ENCODE peak calls at places on chromosomes 2 and 18, in six cellular contexts. D is fibroblast of lung, O is bronchial epithelial cell, N is astrocyte of the spinal cord, M is cardiac fibroblast, R is body of pancreas. C is an unnamed sample.

GRCh38 chr18:46437019-46437418 is 220.0 kb downstream of the LOXHD1 start:
- DNase-seq in D (no peak), O (no peak), N (no peak), M (no peak), R (no peak), C (no peak)

GRCh38 chr2:232492963-232493700 is 5.5 kb upstream of the ECEL1 start:
- DNase-seq in D (no peak), O (no peak), N (no peak), M (no peak), R (no peak), C (no peak)

GRCh38 chr2:176468471-176468870 is 199.2 kb downstream of the MTX2 start:
- DNase-seq in D (no peak), O (peak), N (no peak), M (no peak), R (no peak), C (no peak)

GRCh38 chr2:11420190-11420589 is 45.8 kb downstream of the E2F6 start:
- DNase-seq in D (no peak), O (no peak), N (no peak), M (no peak), R (no peak), C (no peak)

GRCh38 chr2:235135990-235136561 is 184.3 kb downstream of the SH3BP4 start:
- DNase-seq in D (peak), O (peak), N (peak), M (peak), R (peak), C (peak)

GRCh38 chr18:57533901-57534300 is 52.6 kb downstream of the FECH start:
- DNase-seq in D (no peak), O (no peak), N (no peak), M (no peak), R (no peak), C (no peak)

GRCh38 chr2:216315817-216316603 is 56.3 kb downstream of the MARCHF4 start:
- DNase-seq in D (peak), O (peak), N (peak), M (peak), R (no peak), C (no peak)

GRCh38 chr18:22694954-22695353 is 238.2 kb upstream of the RBBP8 start:
- DNase-seq in D (peak), O (peak), N (peak), M (peak), R (peak), C (no peak)

GRCh38 chr2:220181158-220181557 is 553.7 kb downstream of the SLC4A3 start:
- DNase-seq in D (peak), O (no peak), N (no peak), M (no peak), R (no peak), C (no peak)

GRCh38 chr2:222305510-222306392 is 7.0 kb upstream of the PAX3 start:
- DNase-seq in D (peak), O (no peak), N (peak), M (no peak), R (no peak), C (no peak)

GRCh38 chr2:240581811-240582210 is 4.7 kb upstream of the CAPN10 start:
- DNase-seq in D (no peak), O (no peak), N (no peak), M (no peak), R (no peak), C (no peak)

GRCh38 chr2:240579071-240579762 is 7.3 kb upstream of the CAPN10 start:
- DNase-seq in D (no peak), O (no peak), N (no peak), M (no peak), R (no peak), C (no peak)

GRCh38 chr2:240578488-240578887 is 8.0 kb upstream of the CAPN10 start:
- DNase-seq in D (no peak), O (no peak), N (no peak), M (no peak), R (no peak), C (no peak)

GRCh38 chr2:240578110-240578450 is 8.5 kb upstream of the CAPN10 start:
- DNase-seq in D (no peak), O (no peak), N (no peak), M (no peak), R (no peak), C (no peak)

DNA sequence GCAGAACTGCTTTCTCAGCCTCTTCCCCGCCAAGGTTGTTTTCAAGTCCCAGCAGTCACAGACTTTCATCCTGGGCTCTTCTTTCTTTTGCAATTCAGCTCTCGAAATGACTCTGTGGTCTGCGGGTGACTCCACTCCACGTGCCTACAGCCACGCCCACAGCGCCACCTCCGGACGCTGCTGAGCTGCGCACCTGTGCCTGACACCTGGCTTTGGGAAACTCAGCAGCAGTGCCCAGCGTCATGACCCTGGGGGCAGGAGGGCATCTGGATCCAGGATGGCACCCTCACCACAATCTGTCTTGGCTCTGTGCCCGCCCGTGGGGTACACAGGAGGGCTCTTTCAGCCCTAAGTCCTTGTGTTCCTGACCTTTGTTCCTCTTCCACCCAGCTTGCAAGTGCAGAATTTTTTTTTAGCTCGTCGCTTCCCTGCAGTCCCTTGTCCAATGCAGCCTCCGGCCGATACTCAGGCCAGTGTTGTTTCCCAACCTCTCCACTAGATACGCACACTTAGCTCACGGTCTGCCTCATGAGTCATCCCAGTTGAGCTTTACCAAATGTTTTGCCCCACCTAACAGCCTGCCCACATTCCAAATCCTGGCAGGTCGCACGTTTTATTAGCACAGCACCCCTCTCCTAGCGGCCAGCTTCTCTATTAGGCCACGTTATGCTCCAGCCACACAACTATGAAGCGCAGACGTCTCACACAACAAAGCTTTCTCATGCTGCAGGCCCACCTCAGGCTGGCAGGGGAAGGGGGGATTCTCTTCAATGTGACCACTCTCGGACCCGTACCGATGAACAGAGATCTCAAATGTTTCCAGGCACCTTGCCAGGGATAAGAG is 6.5 kb upstream of the CAPN10 start:
- DNase-seq in D (peak), O (peak), N (peak), M (peak), R (peak), C (peak)
- H3K4me3 ChIP-seq in D (no peak), O (no peak), N (no peak), M (no peak), R (no peak), C (no peak)

DNA sequence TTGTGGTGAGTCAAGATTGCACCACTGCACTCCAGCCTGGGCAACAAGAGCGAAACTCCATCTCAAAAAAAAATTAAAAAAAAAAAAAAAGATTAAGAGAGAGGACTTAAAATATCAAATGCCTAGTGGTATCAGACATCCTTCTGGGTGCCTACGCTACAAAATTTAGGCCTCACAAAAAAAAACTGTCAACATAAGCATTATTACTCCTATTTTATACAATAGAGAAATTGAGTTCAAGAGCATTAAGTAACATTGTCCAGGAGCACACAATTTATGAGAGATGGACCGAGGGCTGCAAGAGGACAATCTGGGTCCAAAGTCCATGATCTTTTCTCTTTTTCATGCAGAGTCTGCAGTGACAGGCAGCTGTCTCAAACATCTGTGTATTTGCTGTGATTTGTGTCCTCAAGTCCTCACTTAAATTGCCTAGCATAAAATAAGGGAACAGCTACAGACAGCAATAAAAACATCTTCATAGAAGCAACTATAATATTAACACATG is 62.4 kb downstream of the OSR1 start:
- DNase-seq in D (no peak), O (no peak), N (no peak), M (no peak), R (no peak), C (no peak)
- H3K4me3 ChIP-seq in D (no peak), O (no peak), N (no peak), M (no peak), R (no peak), C (no peak)

GRCh38 chr2:181685150-181685688 is 4.9 kb upstream of the NEUROD1 start:
- DNase-seq in D (peak), O (peak), N (no peak), M (peak), R (no peak), C (no peak)
- H3K4me3 ChIP-seq in D (no peak), O (no peak), N (no peak), M (no peak), R (no peak), C (no peak)

GRCh38 chr2:28420717-28421116 is 28.1 kb downstream of the FOSL2 start:
- DNase-seq in D (no peak), O (no peak), N (no peak), M (no peak), R (no peak), C (no peak)
- H3K4me3 ChIP-seq in D (no peak), O (no peak), N (no peak), M (no peak), R (no peak), C (no peak)

DNA sequence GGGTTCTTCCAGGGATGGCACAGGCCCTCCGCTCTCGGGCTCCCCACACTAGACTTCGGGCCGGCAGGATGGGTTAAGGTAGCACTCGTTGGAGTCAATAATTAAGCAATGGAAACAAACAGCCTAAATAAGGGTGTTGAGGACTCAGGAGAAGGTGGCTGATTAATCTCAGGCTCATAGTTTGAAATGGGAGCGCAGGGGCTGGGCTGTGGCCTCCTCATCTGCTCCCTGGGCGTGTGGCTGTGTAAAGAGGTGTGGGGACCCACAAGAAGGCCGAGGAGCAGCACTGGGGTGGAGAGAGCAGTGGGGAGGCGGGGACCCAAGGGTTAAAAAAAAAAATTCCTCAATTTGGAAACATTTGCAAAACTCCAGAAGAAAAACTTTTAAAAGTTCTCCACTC is 1.3 kb upstream of the TUBB6 start:
- DNase-seq in D (no peak), O (no peak), N (no peak), M (no peak), R (no peak), C (no peak)
- H3K4me3 ChIP-seq in D (peak), O (no peak), N (peak), M (peak), R (no peak), C (no peak)

GRCh38 chr18:7566587-7567486 is at the start of gene PTPRM:
- DNase-seq in D (peak), O (peak), N (peak), M (peak), R (peak), C (peak)
- H3K4me3 ChIP-seq in D (peak), O (peak), N (peak), M (peak), R (peak), C (peak)

GRCh38 chr2:149767516-149767974 is 180.0 kb upstream of the MMADHC start:
- DNase-seq in D (peak), O (peak), N (peak), M (peak), R (no peak), C (no peak)
- H3K4me3 ChIP-seq in D (no peak), O (no peak), N (no peak), M (no peak), R (no peak), C (no peak)

DNA sequence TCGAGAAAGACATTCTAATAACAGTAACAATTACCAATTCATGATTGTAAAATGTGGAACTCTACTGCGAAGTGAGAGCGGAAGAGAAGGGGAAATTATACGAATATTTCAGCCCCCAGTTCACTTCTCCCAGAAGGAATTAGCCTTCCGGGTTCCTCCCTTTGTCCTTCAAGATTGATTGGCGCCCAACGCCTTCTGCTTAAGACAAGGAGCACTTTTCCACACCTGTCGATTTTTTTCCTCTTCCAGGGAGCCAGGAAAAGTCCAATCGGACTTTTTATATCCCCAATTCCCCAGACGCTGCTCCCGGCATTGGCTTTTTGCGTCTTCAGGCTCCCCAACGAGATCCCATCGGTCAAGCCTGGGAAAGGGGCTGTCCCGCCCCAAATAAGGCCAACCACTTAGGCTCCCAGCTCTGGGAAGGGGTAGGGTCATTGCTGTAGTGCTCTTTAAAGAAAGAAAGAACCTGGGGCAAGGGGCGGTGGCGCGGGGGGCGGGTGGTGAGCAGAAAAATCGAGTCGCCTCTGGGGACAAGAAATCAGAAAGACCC is 1.5 kb downstream of the DSC2 start:
- DNase-seq in D (no peak), O (no peak), N (no peak), M (no peak), R (peak), C (no peak)
- H3K4me3 ChIP-seq in D (no peak), O (peak), N (peak), M (peak), R (peak), C (no peak)

GRCh38 chr2:200208041-200208440 is 98.5 kb upstream of the SPATS2L start:
- DNase-seq in D (no peak), O (no peak), N (no peak), M (no peak), R (no peak), C (no peak)

GRCh38 chr2:200212862-200213425 is 93.5 kb upstream of the SPATS2L start:
- DNase-seq in D (no peak), O (no peak), N (no peak), M (no peak), R (no peak), C (no peak)

GRCh38 chr2:200203381-200203827 is 103.1 kb upstream of the SPATS2L start:
- DNase-seq in D (peak), O (no peak), N (no peak), M (no peak), R (no peak), C (no peak)

GRCh38 chr2:200209030-200209429 is 97.5 kb upstream of the SPATS2L start:
- DNase-seq in D (no peak), O (no peak), N (no peak), M (no peak), R (no peak), C (no peak)
- H3K4me3 ChIP-seq in D (no peak), O (no peak), N (no peak), M (no peak), R (no peak), C (no peak)